ENCODE peak calls at places on chromosomes 3 and 15, in four cellular contexts. W is uterus, Y is heart left ventricle, A is psoas muscle. U is an unnamed sample. For H3K4me1, the result is how much of the 10 kb centered on the place peaks cover.

GRCh38 chr3:79001255-79001654 is 766.5 kb downstream of the ROBO1 start:
- DNase-seq in W (no peak), Y (no peak), A (no peak), U (no peak)

GRCh38 chr15:31483053-31483923 is 156.7 kb downstream of the KLF13 start:
- DNase-seq in W (peak), Y (no peak), A (no peak), U (no peak)

GRCh38 chr15:83380682-83381081 is 66.5 kb upstream of the SH3GL3 start:
- DNase-seq in W (no peak), Y (no peak), A (no peak), U (peak)

GRCh38 chr3:64405211-64405818 is 180.0 kb upstream of the PRICKLE2 start:
- DNase-seq in W (no peak), Y (no peak), A (no peak), U (no peak)

GRCh38 chr15:69908518-69909420 is 188.9 kb downstream of the TLE3 start:
- DNase-seq in W (no peak), Y (no peak), A (no peak), U (no peak)

GRCh38 chr3:31625358-31625757 is 92.6 kb downstream of the STT3B start:
- DNase-seq in W (no peak), Y (no peak), A (no peak), U (no peak)

GRCh38 chr15:62782100-62782791 is 260.3 kb upstream of the TPM1 start:
- DNase-seq in W (peak), Y (peak), A (peak), U (no peak)

GRCh38 chr15:93288718-93289117 is 199.7 kb upstream of the RGMA start:
- DNase-seq in W (no peak), Y (no peak), A (no peak), U (no peak)

GRCh38 chr3:160312014-160312624 is 86.9 kb downstream of the C3orf80 start:
- DNase-seq in W (no peak), Y (no peak), A (no peak), U (no peak)

GRCh38 chr3:134406331-134407246 is 32.3 kb upstream of the AMOTL2 start:
- DNase-seq in W (no peak), Y (peak), A (peak), U (peak)

GRCh38 chr3:40452057-40452456 is 5.1 kb upstream of the RPL14 start:
- DNase-seq in W (no peak), Y (no peak), A (no peak), U (no peak)

GRCh38 chr3:128348805-128349531 is 117.7 kb downstream of the DNAJB8 start:
- DNase-seq in W (no peak), Y (no peak), A (peak), U (peak)

GRCh38 chr15:74289671-74290070 is 53.5 kb downstream of the CCDC33 start:
- DNase-seq in W (no peak), Y (no peak), A (no peak), U (no peak)

GRCh38 chr15:72778796-72779195 is 4.8 kb downstream of the ADPGK start:
- DNase-seq in W (no peak), Y (no peak), A (no peak), U (no peak)

GRCh38 chr3:188282871-188283270 is 128.9 kb downstream of the LPP start:
- DNase-seq in W (no peak), Y (no peak), A (no peak), U (no peak)

GRCh38 chr3:188280627-188281026 is 126.7 kb downstream of the LPP start:
- DNase-seq in W (no peak), Y (no peak), A (no peak), U (no peak)

GRCh38 chr3:188279696-188280398 is 125.9 kb downstream of the LPP start:
- DNase-seq in W (no peak), Y (no peak), A (no peak), U (no peak)

GRCh38 chr3:188276366-188276765 is 122.4 kb downstream of the LPP start:
- DNase-seq in W (peak), Y (no peak), A (no peak), U (no peak)

GRCh38 chr3:188278717-188279324 is 124.9 kb downstream of the LPP start:
- DNase-seq in W (no peak), Y (no peak), A (peak), U (no peak)
- H3K4me1 ChIP-seq in W (under half), Y (under half), A (half or more), U (under half)

GRCh38 chr3:89046661-89047060 is 60.8 kb upstream of the EPHA3 start:
- DNase-seq in W (no peak), Y (no peak), A (no peak), U (no peak)

GRCh38 chr3:89043406-89043947 is 63.9 kb upstream of the EPHA3 start:
- DNase-seq in W (no peak), Y (no peak), A (no peak), U (no peak)

GRCh38 chr3:89049119-89049518 is 58.3 kb upstream of the EPHA3 start:
- DNase-seq in W (no peak), Y (no peak), A (no peak), U (no peak)
- TF ChIP-seq CTCF in W (no peak), Y (no peak), A (no peak), U (no peak)

GRCh38 chr15:67066041-67067021 is 929 bp downstream of the SMAD3 start:
- DNase-seq in W (peak), Y (no peak), A (peak), U (no peak)
- H3K27ac ChIP-seq in W (peak), Y (peak), A (peak), U (peak)

GRCh38 chr3:101802179-101802578 is 23.2 kb downstream of the NXPE3 start:
- DNase-seq in W (no peak), Y (no peak), A (no peak), U (no peak)
- H3K4me1 ChIP-seq in W (under half), Y (under half), A (under half), U (under half)

GRCh38 chr3:111681705-111682426 is 86.7 kb upstream of the ZBED2 start:
- DNase-seq in W (no peak), Y (no peak), A (no peak), U (no peak)

GRCh38 chr3:111676177-111677021 is 81.3 kb upstream of the ZBED2 start:
- DNase-seq in W (no peak), Y (no peak), A (no peak), U (no peak)
- TF ChIP-seq CTCF in W (no peak), Y (no peak), A (no peak), U (no peak)

GRCh38 chr3:116051586-116051985 is 393.7 kb downstream of the LSAMP start:
- DNase-seq in W (no peak), Y (no peak), A (no peak), U (no peak)
- H3K27ac ChIP-seq in W (no peak), Y (no peak), A (no peak), U (no peak)

U was measured in lower lobe of right lung.